ENCODE peak calls at places on chromosomes 3 and 15, in six cellular contexts. K, Q, T, V, P and O are unnamed samples.

GRCh38 chr3:58899953-58900298 is 149.9 kb downstream of the CFAP20DC start:
- DNase-seq in K (no peak), Q (no peak), T (no peak), V (no peak), P (no peak), O (no peak)

GRCh38 chr3:27504749-27505148 is 20.6 kb upstream of the SLC4A7 start:
- DNase-seq in K (no peak), Q (no peak), T (no peak), V (no peak), P (no peak), O (no peak)

GRCh38 chr3:5568451-5568850 is 380.9 kb downstream of the EDEM1 start:
- DNase-seq in K (no peak), Q (no peak), T (no peak), V (no peak), P (no peak), O (peak; percentile 1)

GRCh38 chr3:48412375-48413001 is 17.4 kb downstream of the PLXNB1 start:
- DNase-seq in K (no peak), Q (peak; percentile 6), T (peak; percentile 30), V (no peak), P (peak; percentile 76), O (no peak)

GRCh38 chr3:192494176-192494575 is 233.2 kb downstream of the FGF12 start:
- DNase-seq in K (no peak), Q (no peak), T (no peak), V (no peak), P (no peak), O (no peak)

GRCh38 chr3:140898340-140899180 is 43.1 kb upstream of the SLC25A36 start:
- DNase-seq in K (no peak), Q (no peak), T (no peak), V (no peak), P (no peak), O (peak; percentile 75)

GRCh38 chr15:91424001-91424400 is 323.9 kb downstream of the SV2B start:
- DNase-seq in K (no peak), Q (no peak), T (no peak), V (no peak), P (no peak), O (no peak)

GRCh38 chr3:95721938-95722337 is 1092.5 kb upstream of the EPHA6 start:
- DNase-seq in K (no peak), Q (no peak), T (no peak), V (no peak), P (no peak), O (no peak)

GRCh38 chr15:82624438-82624837 is 22.7 kb downstream of the CPEB1 start:
- DNase-seq in K (no peak), Q (no peak), T (no peak), V (no peak), P (no peak), O (no peak)

GRCh38 chr3:80451393-80451792 is 683.6 kb upstream of the ROBO1 start:
- DNase-seq in K (no peak), Q (no peak), T (no peak), V (no peak), P (no peak), O (no peak)

GRCh38 chr15:77104155-77104554 is 33.2 kb upstream of the TSPAN3 start:
- DNase-seq in K (no peak), Q (peak; percentile 46), T (no peak), V (peak; percentile 28), P (no peak), O (no peak)

GRCh38 chr3:14463330-14464216 is 61.2 kb downstream of the SLC6A6 start:
- DNase-seq in K (no peak), Q (no peak), T (no peak), V (no peak), P (no peak), O (no peak)

GRCh38 chr15:81001180-81002003 is 669 bp downstream of the TLNRD1 start:
- DNase-seq in K (no peak), Q (peak; percentile 62), T (peak; percentile 70), V (peak; percentile 70), P (peak; percentile 88), O (peak; percentile 67)

GRCh38 chr3:189948724-189949045 is 172.0 kb downstream of the P3H2 start:
- DNase-seq in K (no peak), Q (no peak), T (no peak), V (no peak), P (no peak), O (no peak)

GRCh38 chr15:29244544-29244943 is 25.1 kb downstream of the NSMCE3 start:
- DNase-seq in K (no peak), Q (no peak), T (no peak), V (no peak), P (no peak), O (no peak)

GRCh38 chr15:31272558-31273257 is 53.9 kb upstream of the KLF13 start:
- DNase-seq in K (no peak), Q (no peak), T (peak; percentile 33), V (no peak), P (peak; percentile 73), O (no peak)

GRCh38 chr15:65068436-65068835 is 645 bp upstream of the RASL12 start:
- DNase-seq in K (no peak), Q (no peak), T (peak; percentile 27), V (no peak), P (no peak), O (no peak)

GRCh38 chr15:76337739-76338554 is 1.4 kb downstream of the ISL2 start:
- DNase-seq in K (no peak), Q (no peak), T (no peak), V (no peak), P (no peak), O (no peak)

GRCh38 chr3:79769234-79769633 is 1.4 kb upstream of the ROBO1 start:
- DNase-seq in K (no peak), Q (no peak), T (no peak), V (no peak), P (no peak), O (no peak)

GRCh38 chr3:229262-229661 is 32.7 kb downstream of the CHL1 start:
- DNase-seq in K (no peak), Q (no peak), T (no peak), V (no peak), P (no peak), O (peak; percentile 26)

GRCh38 chr15:48352474-48353072 is 21.3 kb downstream of the DUT start:
- DNase-seq in K (no peak), Q (peak; percentile 27), T (peak; percentile 39), V (no peak), P (no peak), O (peak; percentile 47)

GRCh38 chr3:111694471-111694870 is 99.3 kb upstream of the ZBED2 start:
- DNase-seq in K (no peak), Q (no peak), T (no peak), V (no peak), P (no peak), O (no peak)

GRCh38 chr3:126661965-126662364 is 7.0 kb upstream of the TXNRD3 start:
- DNase-seq in K (no peak), Q (no peak), T (no peak), V (no peak), P (no peak), O (no peak)

GRCh38 chr3:126661532-126661931 is 6.6 kb upstream of the TXNRD3 start:
- DNase-seq in K (no peak), Q (no peak), T (no peak), V (no peak), P (no peak), O (peak; percentile 29)

GRCh38 chr3:126657901-126658300 is 3.0 kb upstream of the TXNRD3 start:
- DNase-seq in K (no peak), Q (no peak), T (no peak), V (no peak), P (no peak), O (no peak)

GRCh38 chr3:126658584-126658983 is 3.7 kb upstream of the TXNRD3 start:
- DNase-seq in K (no peak), Q (no peak), T (no peak), V (no peak), P (no peak), O (no peak)

DNA sequence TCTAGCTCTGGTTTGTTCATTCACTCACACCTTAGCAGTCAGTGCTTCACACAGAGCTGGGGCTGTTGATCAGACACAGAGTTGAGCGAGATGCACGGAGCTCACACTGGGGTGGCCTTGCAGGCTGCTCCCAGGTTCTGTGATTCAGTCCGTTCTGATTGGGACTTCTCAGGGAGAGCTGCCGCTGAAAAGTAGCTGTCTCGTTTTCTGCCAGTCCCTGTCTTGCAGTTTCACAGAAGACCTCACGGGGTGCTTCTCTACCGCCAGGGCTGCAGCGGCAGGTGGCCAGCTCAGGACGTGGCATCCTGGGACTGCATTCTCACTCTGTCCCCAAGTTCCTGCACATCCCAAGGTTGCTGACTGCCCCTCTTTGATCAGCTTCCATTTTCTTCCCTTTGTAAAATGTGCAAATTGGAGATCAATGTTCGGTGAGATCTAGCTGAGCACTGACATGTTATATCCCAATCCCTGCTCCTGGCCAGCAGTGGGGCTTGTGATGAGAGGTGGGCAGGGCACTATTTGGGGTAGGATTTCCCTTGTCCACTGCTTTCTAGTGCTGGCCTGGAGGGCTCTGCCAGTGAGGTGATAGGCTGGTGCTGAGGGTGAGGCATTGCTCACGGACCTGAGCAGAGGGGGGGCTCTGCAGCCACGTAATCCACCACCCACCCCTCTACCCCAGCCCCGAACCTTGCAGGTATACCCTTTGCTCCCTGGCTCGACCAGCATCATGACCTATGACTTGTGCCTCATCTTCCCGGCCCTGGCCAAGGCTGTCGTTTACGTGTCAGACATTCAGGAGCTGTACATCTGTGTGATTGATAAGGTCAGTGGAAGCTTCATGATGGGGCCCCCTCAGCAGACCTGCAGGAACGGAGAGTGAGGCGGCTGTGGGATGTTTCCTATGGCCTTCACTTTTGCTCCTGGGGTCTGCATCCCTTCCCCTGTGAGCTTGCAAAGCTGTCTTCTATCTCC is 5.3 kb upstream of the TXNRD3 start:
- DNase-seq in K (no peak), Q (no peak), T (no peak), V (no peak), P (no peak), O (peak; percentile 6)
- TF ChIP-seq CTCF in K (peak; percentile 14), Q (peak; percentile 12), T (no peak), V (peak; percentile 15), P (no peak), O (peak; percentile 34)

GRCh38 chr3:145915787-145916186 is 245.2 kb downstream of the PLOD2 start:
- DNase-seq in K (no peak), Q (no peak), T (no peak), V (no peak), P (no peak), O (no peak)
- H3K4me1 ChIP-seq in K (no peaks in the 10 kb centered on the region), Q (no peaks in the 10 kb centered on the region), T (no peaks in the 10 kb centered on the region), V (no peaks in the 10 kb centered on the region), P (no peaks in the 10 kb centered on the region), O (no peaks in the 10 kb centered on the region)

GRCh38 chr15:63484433-63484832 is 20.0 kb upstream of the USP3 start:
- DNase-seq in K (no peak), Q (no peak), T (no peak), V (no peak), P (no peak), O (no peak)

GRCh38 chr15:63488432-63488910 is 15.9 kb upstream of the USP3 start:
- DNase-seq in K (no peak), Q (no peak), T (no peak), V (no peak), P (no peak), O (no peak)

GRCh38 chr15:63489352-63489751 is 15.0 kb upstream of the USP3 start:
- DNase-seq in K (no peak), Q (no peak), T (no peak), V (no peak), P (no peak), O (no peak)

GRCh38 chr15:63490345-63491034 is 13.9 kb upstream of the USP3 start:
- DNase-seq in K (no peak), Q (no peak), T (no peak), V (no peak), P (no peak), O (no peak)

GRCh38 chr15:63487076-63487757 is 17.2 kb upstream of the USP3 start:
- DNase-seq in K (peak; percentile 45), Q (peak; percentile 88), T (peak; percentile 92), V (peak; percentile 92), P (peak; percentile 92), O (peak; percentile 58)
- TF ChIP-seq CTCF in K (peak; percentile 88), Q (peak; percentile 86), T (peak; percentile 97), V (peak; percentile 90), P (peak; percentile 88), O (peak; percentile 90)

GRCh38 chr3:128764863-128765262 is 38.9 kb downstream of the RAB7A start:
- DNase-seq in K (no peak), Q (no peak), T (no peak), V (no peak), P (no peak), O (no peak)
- H3K4me1 ChIP-seq in K (no peaks in the 10 kb centered on the region), Q (peaks cover 69% of the 10 kb centered on the region), T (peaks cover 81% of the 10 kb centered on the region), V (peaks cover 68% of the 10 kb centered on the region), P (peaks cover 44% of the 10 kb centered on the region), O (peaks cover 9% of the 10 kb centered on the region)